ENCODE peak calls at places on chromosomes 12 and 14, in eight cellular contexts. One of them, this sample, is unnamed.

GRCh38 chr12:53279283-53279869 is 11.3 kb downstream of the ESPL1 start:
- DNase-seq in mammary epithelial cell: no peak
- DNase-seq in neural progenitor cell: no peak
- DNase-seq in fibroblast of lung: no peak
- DNase-seq in astrocyte: no peak
- DNase-seq in HCT116: no peak
- DNase-seq in GM23338: no peak
- DNase-seq in IMR-90: no peak
- DNase-seq in this sample: no peak

GRCh38 chr14:31945701-31946100 is 131.4 kb upstream of the ARHGAP5 start:
- DNase-seq in astrocyte: no peak
- DNase-seq in GM23338: no peak
- DNase-seq in HCT116: no peak
- DNase-seq in mammary epithelial cell: no peak
- DNase-seq in fibroblast of lung: no peak
- DNase-seq in neural progenitor cell: no peak
- DNase-seq in IMR-90: no peak
- DNase-seq in this sample: no peak

GRCh38 chr12:49187184-49187583 is 1.7 kb downstream of the TUBA1A start:
- DNase-seq in mammary epithelial cell: peak
- DNase-seq in GM23338: no peak
- DNase-seq in HCT116: no peak
- DNase-seq in astrocyte: peak
- DNase-seq in neural progenitor cell: peak
- DNase-seq in fibroblast of lung: peak
- DNase-seq in IMR-90: peak
- DNase-seq in this sample: no peak

GRCh38 chr14:95290769-95291440 is 28.8 kb downstream of the CLMN start:
- DNase-seq in fibroblast of lung: no peak
- DNase-seq in GM23338: peak
- DNase-seq in astrocyte: no peak
- DNase-seq in neural progenitor cell: no peak
- DNase-seq in HCT116: no peak
- DNase-seq in mammary epithelial cell: peak
- DNase-seq in IMR-90: no peak
- DNase-seq in this sample: peak

GRCh38 chr12:48788522-48788851 is 402 bp downstream of the ADCY6 start:
- DNase-seq in GM23338: no peak
- DNase-seq in neural progenitor cell: no peak
- DNase-seq in fibroblast of lung: no peak
- DNase-seq in astrocyte: no peak
- DNase-seq in mammary epithelial cell: no peak
- DNase-seq in IMR-90: no peak
- DNase-seq in HCT116: no peak
- DNase-seq in this sample: no peak

GRCh38 chr12:102023343-102023930 is 38.4 kb downstream of the WASHC3 start:
- DNase-seq in GM23338: no peak
- DNase-seq in IMR-90: peak
- DNase-seq in mammary epithelial cell: peak
- DNase-seq in astrocyte: peak
- DNase-seq in HCT116: no peak
- DNase-seq in fibroblast of lung: peak
- DNase-seq in neural progenitor cell: no peak
- DNase-seq in this sample: no peak

GRCh38 chr14:20429801-20430669 is 5.9 kb downstream of the KLHL33 start:
- DNase-seq in IMR-90: no peak
- DNase-seq in neural progenitor cell: no peak
- DNase-seq in HCT116: no peak
- DNase-seq in GM23338: no peak
- DNase-seq in mammary epithelial cell: no peak
- DNase-seq in astrocyte: no peak
- DNase-seq in fibroblast of lung: no peak
- DNase-seq in this sample: no peak

GRCh38 chr12:64610092-64610659 is at the start of gene RASSF3:
- DNase-seq in astrocyte: peak
- DNase-seq in mammary epithelial cell: peak
- DNase-seq in neural progenitor cell: peak
- DNase-seq in fibroblast of lung: peak
- DNase-seq in GM23338: peak
- DNase-seq in HCT116: peak
- DNase-seq in IMR-90: peak
- DNase-seq in this sample: peak

GRCh38 chr12:2250797-2251196 is 198.0 kb downstream of the CACNA1C start:
- DNase-seq in astrocyte: no peak
- DNase-seq in HCT116: no peak
- DNase-seq in IMR-90: no peak
- DNase-seq in GM23338: no peak
- DNase-seq in neural progenitor cell: no peak
- DNase-seq in mammary epithelial cell: peak
- DNase-seq in fibroblast of lung: no peak
- DNase-seq in this sample: no peak

GRCh38 chr14:49550284-49551184 is 35.6 kb downstream of the RPS29 start:
- DNase-seq in mammary epithelial cell: peak
- DNase-seq in HCT116: peak
- DNase-seq in neural progenitor cell: peak
- DNase-seq in fibroblast of lung: peak
- DNase-seq in astrocyte: no peak
- DNase-seq in GM23338: peak
- DNase-seq in IMR-90: peak
- DNase-seq in this sample: peak

GRCh38 chr12:2244013-2244861 is 191.4 kb downstream of the CACNA1C start:
- DNase-seq in neural progenitor cell: peak
- DNase-seq in GM23338: peak
- DNase-seq in astrocyte: peak
- DNase-seq in fibroblast of lung: peak
- DNase-seq in HCT116: peak
- DNase-seq in mammary epithelial cell: peak
- DNase-seq in IMR-90: peak
- DNase-seq in this sample: no peak

GRCh38 chr12:8075935-8076334 is 6.1 kb upstream of the NECAP1 start:
- DNase-seq in astrocyte: no peak
- DNase-seq in mammary epithelial cell: no peak
- DNase-seq in HCT116: no peak
- DNase-seq in neural progenitor cell: no peak
- DNase-seq in IMR-90: no peak
- DNase-seq in fibroblast of lung: no peak
- DNase-seq in GM23338: no peak
- DNase-seq in this sample: no peak

GRCh38 chr12:86015026-86015425 is 140.9 kb downstream of the NTS start:
- DNase-seq in GM23338: no peak
- DNase-seq in mammary epithelial cell: no peak
- DNase-seq in IMR-90: no peak
- DNase-seq in fibroblast of lung: no peak
- DNase-seq in neural progenitor cell: no peak
- DNase-seq in HCT116: no peak
- DNase-seq in astrocyte: no peak
- DNase-seq in this sample: no peak

GRCh38 chr14:36818794-36819384 is 157.2 kb downstream of the PAX9 start:
- DNase-seq in GM23338: no peak
- DNase-seq in HCT116: no peak
- DNase-seq in astrocyte: peak
- DNase-seq in IMR-90: no peak
- DNase-seq in mammary epithelial cell: peak
- DNase-seq in fibroblast of lung: peak
- DNase-seq in neural progenitor cell: peak
- DNase-seq in this sample: no peak

GRCh38 chr14:69045857-69046351 is 66.8 kb upstream of the ACTN1 start:
- DNase-seq in astrocyte: peak
- DNase-seq in fibroblast of lung: peak
- DNase-seq in GM23338: peak
- DNase-seq in HCT116: no peak
- DNase-seq in IMR-90: no peak
- DNase-seq in neural progenitor cell: no peak
- DNase-seq in mammary epithelial cell: no peak
- DNase-seq in this sample: no peak

GRCh38 chr12:53337998-53338397 is 1.8 kb upstream of the SP7 start:
- DNase-seq in HCT116: no peak
- DNase-seq in neural progenitor cell: no peak
- DNase-seq in astrocyte: no peak
- DNase-seq in mammary epithelial cell: no peak
- DNase-seq in IMR-90: no peak
- DNase-seq in fibroblast of lung: no peak
- DNase-seq in GM23338: no peak
- DNase-seq in this sample: no peak

GRCh38 chr14:24403294-24404013 is 4.7 kb downstream of the NYNRIN start:
- DNase-seq in neural progenitor cell: no peak
- DNase-seq in HCT116: no peak
- DNase-seq in IMR-90: peak
- DNase-seq in GM23338: no peak
- DNase-seq in fibroblast of lung: peak
- DNase-seq in astrocyte: no peak
- DNase-seq in mammary epithelial cell: no peak
- DNase-seq in this sample: no peak
- H3K4me2 ChIP-seq in neural progenitor cell: peak
- H3K4me2 ChIP-seq in HCT116: no peak
- H3K4me2 ChIP-seq in IMR-90: no peak
- H3K4me2 ChIP-seq in GM23338: no peak
- H3K4me2 ChIP-seq in fibroblast of lung: peak
- H3K4me2 ChIP-seq in astrocyte: no peak
- H3K4me2 ChIP-seq in mammary epithelial cell: no peak
- H3K4me2 ChIP-seq in this sample: no peak

GRCh38 chr14:52875707-52876106 is 75.1 kb downstream of the FERMT2 start:
- DNase-seq in astrocyte: no peak
- DNase-seq in mammary epithelial cell: no peak
- DNase-seq in IMR-90: no peak
- DNase-seq in neural progenitor cell: no peak
- DNase-seq in HCT116: no peak
- DNase-seq in fibroblast of lung: no peak
- DNase-seq in GM23338: no peak
- DNase-seq in this sample: no peak

GRCh38 chr14:52876806-52877205 is 74.0 kb downstream of the FERMT2 start:
- DNase-seq in mammary epithelial cell: no peak
- DNase-seq in fibroblast of lung: peak
- DNase-seq in astrocyte: peak
- DNase-seq in HCT116: no peak
- DNase-seq in GM23338: no peak
- DNase-seq in neural progenitor cell: no peak
- DNase-seq in IMR-90: no peak
- DNase-seq in this sample: no peak

GRCh38 chr14:52877628-52878027 is 73.2 kb downstream of the FERMT2 start:
- DNase-seq in astrocyte: peak
- DNase-seq in neural progenitor cell: no peak
- DNase-seq in IMR-90: peak
- DNase-seq in mammary epithelial cell: no peak
- DNase-seq in HCT116: no peak
- DNase-seq in GM23338: no peak
- DNase-seq in fibroblast of lung: peak
- DNase-seq in this sample: no peak

GRCh38 chr14:52874389-52874788 is 76.5 kb downstream of the FERMT2 start:
- DNase-seq in GM23338: no peak
- DNase-seq in neural progenitor cell: no peak
- DNase-seq in mammary epithelial cell: no peak
- DNase-seq in HCT116: no peak
- DNase-seq in astrocyte: no peak
- DNase-seq in IMR-90: no peak
- DNase-seq in fibroblast of lung: no peak
- DNase-seq in this sample: no peak

GRCh38 chr14:52876311-52876710 is 74.5 kb downstream of the FERMT2 start:
- DNase-seq in mammary epithelial cell: no peak
- DNase-seq in GM23338: peak
- DNase-seq in fibroblast of lung: peak
- DNase-seq in astrocyte: peak
- DNase-seq in IMR-90: peak
- DNase-seq in neural progenitor cell: no peak
- DNase-seq in HCT116: no peak
- DNase-seq in this sample: no peak
- TF ChIP-seq CTCF in mammary epithelial cell: no peak
- TF ChIP-seq CTCF in GM23338: no peak
- TF ChIP-seq CTCF in fibroblast of lung: no peak
- TF ChIP-seq CTCF in astrocyte: no peak
- TF ChIP-seq CTCF in IMR-90: no peak
- TF ChIP-seq CTCF in neural progenitor cell: no peak
- TF ChIP-seq CTCF in HCT116: no peak
- TF ChIP-seq CTCF in this sample: no peak

DNA sequence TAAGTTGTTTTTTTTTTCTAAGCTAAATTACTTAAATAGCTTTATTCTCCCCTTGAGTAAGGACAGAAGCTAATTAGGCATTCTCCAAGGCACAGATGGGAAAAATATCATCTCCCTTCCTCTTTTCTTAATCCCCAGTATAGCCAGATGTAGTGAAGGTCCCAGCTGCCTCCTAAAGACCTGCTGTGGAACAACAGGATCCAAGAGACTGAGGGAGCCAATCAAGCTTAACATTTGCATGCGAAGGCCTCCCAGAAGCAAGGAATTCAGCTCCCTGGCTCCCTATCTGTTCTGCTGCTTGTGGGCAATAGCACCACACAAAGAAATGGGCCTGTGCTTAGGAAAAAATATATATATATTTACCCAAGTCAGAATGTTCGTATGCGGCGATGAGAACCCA is 255.2 kb downstream of the SYT1 start:
- DNase-seq in mammary epithelial cell: no peak
- DNase-seq in GM23338: peak
- DNase-seq in HCT116: no peak
- DNase-seq in IMR-90: no peak
- DNase-seq in astrocyte: no peak
- DNase-seq in neural progenitor cell: peak
- DNase-seq in fibroblast of lung: no peak
- DNase-seq in this sample: no peak
- H2AFZ ChIP-seq in mammary epithelial cell: no peak
- H2AFZ ChIP-seq in GM23338: no peak
- H2AFZ ChIP-seq in HCT116: no peak
- H2AFZ ChIP-seq in IMR-90: no peak
- H2AFZ ChIP-seq in astrocyte: no peak
- H2AFZ ChIP-seq in neural progenitor cell: no peak
- H2AFZ ChIP-seq in fibroblast of lung: no peak
- H2AFZ ChIP-seq in this sample: no peak

DNA sequence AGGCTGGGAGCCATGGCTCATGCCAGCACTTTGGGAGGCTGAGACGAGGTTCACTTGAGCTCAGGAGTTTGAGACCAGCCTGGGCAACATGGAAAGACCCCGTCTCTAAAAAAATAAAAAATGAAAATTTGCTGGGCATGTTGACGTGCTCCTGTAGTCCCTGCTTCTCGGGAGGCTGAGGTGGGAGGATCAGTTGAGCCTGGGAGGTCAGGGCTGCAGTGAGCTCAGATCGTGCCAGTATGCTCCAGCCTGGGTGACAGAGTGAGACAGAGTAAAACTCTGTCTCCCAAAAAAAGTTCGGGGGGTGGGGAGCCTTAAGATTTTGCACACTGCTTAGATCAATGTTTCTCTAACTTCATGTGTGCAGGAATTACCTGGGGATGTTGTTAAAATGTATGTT is 30.9 kb downstream of the ATP2A2 start:
- DNase-seq in HCT116: no peak
- DNase-seq in neural progenitor cell: no peak
- DNase-seq in mammary epithelial cell: no peak
- DNase-seq in IMR-90: no peak
- DNase-seq in astrocyte: no peak
- DNase-seq in fibroblast of lung: no peak
- DNase-seq in GM23338: no peak
- DNase-seq in this sample: no peak
- H3K4me2 ChIP-seq in HCT116: no peak
- H3K4me2 ChIP-seq in neural progenitor cell: no peak
- H3K4me2 ChIP-seq in mammary epithelial cell: no peak
- H3K4me2 ChIP-seq in IMR-90: no peak
- H3K4me2 ChIP-seq in astrocyte: peak
- H3K4me2 ChIP-seq in fibroblast of lung: no peak
- H3K4me2 ChIP-seq in GM23338: no peak
- H3K4me2 ChIP-seq in this sample: no peak

This sample was measured in OCI-LY7.